ENCODE peak calls at places on chromosomes 4 and X, in ten cellular contexts. S is activated naive CD8-positive, alpha-beta T cell treated with anti-CD3 and anti-CD28 coated beads, Interleukin-2, amount 10 ng/mL, durations not matched to agents 7 days and 5 days; V is stomach; A is CD4-positive, alpha-beta memory T cell; N is substantia nigra; F is astrocyte of the cerebellum; E is pons; Z is mesothelial cell of epicardium; X is activated CD8-positive, alpha-beta T cell treated with anti-CD3 and anti-CD28 coated beads for 36 hours; P is NCI-H345. K is an unnamed sample.
A peak's percentile ranks its signal among the peaks of the same experiment; 100 is the strongest.

GRCh38 chrX:24148535-24149345 is 789 bp upstream of the ZFX start:
- DNase-seq in S (no peak), V (no peak), A (no peak), N (peak; percentile 39), F (no peak), E (peak; percentile 16), Z (no peak), X (peak; percentile 33), P (peak; percentile 10), K (peak; percentile 10)

GRCh38 chrX:73930300-73930699 is 367.3 kb downstream of the CHIC1 start:
- DNase-seq in S (no peak), V (no peak), A (no peak), N (no peak), F (no peak), E (no peak), Z (no peak), X (no peak), P (no peak), K (peak; percentile 48)

GRCh38 chr4:88411491-88412101 is 32.9 kb downstream of the HERC6 start:
- DNase-seq in S (no peak), V (no peak), A (no peak), N (no peak), F (no peak), E (no peak), Z (no peak), X (peak; percentile 27), P (no peak), K (no peak)

GRCh38 chrX:16138108-16138427 is 14.7 kb downstream of the GRPR start:
- DNase-seq in S (no peak), V (no peak), A (no peak), N (no peak), F (no peak), E (no peak), Z (no peak), X (no peak), P (no peak), K (peak; percentile 9)

GRCh38 chr4:58061967-58062366 is 951.8 kb upstream of the IGFBP7 start:
- DNase-seq in S (no peak), V (no peak), A (no peak), N (no peak), F (no peak), E (peak; percentile 34), Z (no peak), X (no peak), P (no peak), K (no peak)

GRCh38 chr4:73822389-73822788 is 14.1 kb upstream of the CXCL6 start:
- DNase-seq in S (no peak), V (no peak), A (no peak), N (no peak), F (no peak), E (no peak), Z (no peak), X (no peak), P (no peak), K (peak; percentile 19)

GRCh38 chr4:140246216-140246615 is 92.2 kb upstream of the MAML3 start:
- DNase-seq in S (no peak), V (no peak), A (no peak), N (no peak), F (no peak), E (no peak), Z (no peak), X (no peak), P (no peak), K (no peak)

GRCh38 chrX:39501822-39502221 is 595.9 kb downstream of the BCOR start:
- DNase-seq in S (no peak), V (no peak), A (no peak), N (no peak), F (no peak), E (no peak), Z (no peak), X (no peak), P (no peak), K (no peak)

GRCh38 chr4:37667197-37668100 is 18.7 kb downstream of the RELL1 start:
- DNase-seq in S (no peak), V (no peak), A (no peak), N (no peak), F (no peak), E (no peak), Z (no peak), X (no peak), P (no peak), K (peak; percentile 59)

GRCh38 chr4:152970102-152970820 is 34.1 kb downstream of the FHDC1 start:
- DNase-seq in S (no peak), V (no peak), A (no peak), N (no peak), F (peak; percentile 73), E (no peak), Z (no peak), X (no peak), P (no peak), K (peak; percentile 81)

GRCh38 chr4:176340871-176341685 is 21.3 kb downstream of the SPCS3 start:
- DNase-seq in S (no peak), V (no peak), A (peak; percentile 20), N (no peak), F (peak; percentile 38), E (peak; percentile 64), Z (no peak), X (no peak), P (peak; percentile 1), K (peak; percentile 82)

GRCh38 chrX:77597090-77597489 is 149.9 kb downstream of the FGF16 start:
- DNase-seq in S (no peak), V (no peak), A (no peak), N (no peak), F (peak; percentile 2), E (peak; percentile 7), Z (no peak), X (no peak), P (no peak), K (peak; percentile 41)

GRCh38 chrX:130975947-130976346 is 72.9 kb upstream of the ENOX2 start:
- DNase-seq in S (no peak), V (no peak), A (peak; percentile 31), N (peak; percentile 1), F (peak; percentile 36), E (peak; percentile 26), Z (peak; percentile 54), X (peak; percentile 50), P (peak; percentile 66), K (peak; percentile 48)

GRCh38 chr4:176834531-176834930 is 41.8 kb upstream of the VEGFC start:
- DNase-seq in S (no peak), V (no peak), A (no peak), N (no peak), F (no peak), E (no peak), Z (no peak), X (no peak), P (no peak), K (peak; percentile 40)

GRCh38 chr4:84994280-84994679 is 27.8 kb upstream of the WDFY3 start:
- DNase-seq in S (no peak), V (no peak), A (no peak), N (no peak), F (no peak), E (no peak), Z (no peak), X (no peak), P (no peak), K (peak; percentile 11)

GRCh38 chr4:99414401-99414800 is 20.7 kb downstream of the ADH7 start:
- DNase-seq in S (no peak), V (no peak), A (no peak), N (no peak), F (no peak), E (no peak), Z (no peak), X (no peak), P (no peak), K (no peak)

GRCh38 chr4:153488719-153489384 is 22.7 kb downstream of the TMEM131L start:
- DNase-seq in S (no peak), V (no peak), A (no peak), N (peak; percentile 55), F (no peak), E (peak; percentile 60), Z (no peak), X (peak; percentile 53), P (no peak), K (peak; percentile 72)

GRCh38 chr4:53640576-53641459 is 49.5 kb upstream of the LNX1 start:
- DNase-seq in S (no peak), V (peak; percentile 72), A (no peak), N (no peak), F (no peak), E (peak; percentile 19), Z (no peak), X (no peak), P (peak; percentile 65), K (no peak)

GRCh38 chr4:80309301-80310004 is 26.1 kb upstream of the CFAP299 start:
- DNase-seq in S (no peak), V (no peak), A (no peak), N (no peak), F (peak; percentile 77), E (no peak), Z (no peak), X (no peak), P (no peak), K (peak; percentile 93)

GRCh38 chr4:169120624-169121023 is 110.6 kb upstream of the CBR4 start:
- DNase-seq in S (no peak), V (no peak), A (no peak), N (no peak), F (no peak), E (peak; percentile 85), Z (no peak), X (no peak), P (no peak), K (no peak)

GRCh38 chrX:37425370-37425769 is 76.2 kb downstream of the PRRG1 start:
- DNase-seq in S (no peak), V (no peak), A (no peak), N (no peak), F (no peak), E (no peak), Z (no peak), X (no peak), P (no peak), K (no peak)

GRCh38 chr4:95963456-95963855 is 123.6 kb downstream of the PDHA2 start:
- DNase-seq in S (no peak), V (no peak), A (no peak), N (no peak), F (no peak), E (no peak), Z (no peak), X (no peak), P (no peak), K (no peak)

GRCh38 chrX:31223817-31224216 is 152.0 kb upstream of the FTHL17 start:
- DNase-seq in S (no peak), V (no peak), A (no peak), N (no peak), F (no peak), E (no peak), Z (no peak), X (no peak), P (no peak), K (peak; percentile 68)

GRCh38 chrX:38175140-38175539 is 45.5 kb downstream of the SRPX start:
- DNase-seq in S (no peak), V (peak; percentile 31), A (no peak), N (no peak), F (no peak), E (peak; percentile 6), Z (peak; percentile 45), X (peak; percentile 2), P (peak; percentile 89), K (peak; percentile 28)